ENCODE peak calls at places on chromosomes 4 and X, in seven cellular contexts. Q is mammary epithelial cell; B is psoas muscle; D is cardiac muscle cell; Z is aorta; A is colonic mucosa; P is CD8-positive, alpha-beta memory T cell. C is an unnamed sample.

GRCh38 chrX:20740443-20740842 is 473.7 kb upstream of the RPS6KA3 start:
- DNase-seq in A (no peak), D (no peak), Q (no peak), B (no peak), P (no peak), Z (no peak), C (peak; percentile 9)

GRCh38 chr4:47106561-47106960 is 75.2 kb downstream of the GABRB1 start:
- DNase-seq in Z (no peak), B (no peak), P (no peak), A (no peak), Q (no peak), D (no peak), C (no peak)

GRCh38 chr4:8351931-8352367 is 82.4 kb downstream of the HTRA3 start:
- DNase-seq in Z (no peak), D (no peak), Q (no peak), P (no peak), A (no peak), B (peak; percentile 67), C (no peak)

GRCh38 chrX:147899715-147900114 is 12.0 kb upstream of the FMR1 start:
- DNase-seq in B (no peak), Z (no peak), D (no peak), Q (no peak), A (no peak), P (no peak), C (no peak)

GRCh38 chrX:110218591-110218990 is 99.3 kb downstream of the AMMECR1 start:
- DNase-seq in B (no peak), P (no peak), Z (no peak), A (no peak), Q (no peak), D (no peak), C (no peak)

GRCh38 chr4:39699676-39700409 is 1.9 kb downstream of the UBE2K start:
- DNase-seq in Q (peak; percentile 31), D (no peak), P (no peak), B (no peak), A (no peak), Z (no peak), C (no peak)

GRCh38 chr4:176883681-176884418 is 91.1 kb upstream of the VEGFC start:
- DNase-seq in Q (peak; percentile 43), P (no peak), A (no peak), D (no peak), B (no peak), Z (no peak), C (no peak)

GRCh38 chr4:122577189-122577553 is 43.7 kb downstream of the IL21 start:
- DNase-seq in Q (no peak), P (no peak), B (no peak), D (no peak), Z (no peak), A (no peak), C (no peak)

GRCh38 chrX:15988661-15989603 is 134.3 kb upstream of the AP1S2 start:
- DNase-seq in Z (no peak), Q (peak; percentile 31), P (no peak), A (no peak), B (no peak), D (no peak), C (no peak)

GRCh38 chrX:107449490-107450175 is at the start of gene FRMPD3:
- DNase-seq in Z (peak; percentile 77), P (peak; percentile 2), D (peak; percentile 72), A (no peak), B (no peak), Q (no peak), C (peak; percentile 87)

GRCh38 chrX:113001836-113002235 is 161.2 kb upstream of the AMOT start:
- DNase-seq in D (peak; percentile 12), A (no peak), P (no peak), Z (no peak), B (no peak), Q (no peak), C (no peak)

GRCh38 chr4:38290360-38290759 is 330.2 kb downstream of the PTTG2 start:
- DNase-seq in Q (peak; percentile 33), B (no peak), Z (no peak), D (no peak), P (no peak), A (no peak), C (no peak)

GRCh38 chr4:162102713-162103112 is 61.1 kb downstream of the FSTL5 start:
- DNase-seq in D (no peak), B (no peak), Q (no peak), Z (no peak), A (no peak), P (no peak), C (no peak)

GRCh38 chr4:128600410-128600809 is 209.1 kb upstream of the JADE1 start:
- DNase-seq in A (no peak), B (no peak), Z (no peak), P (no peak), Q (peak; percentile 17), D (no peak), C (no peak)

GRCh38 chr4:185892165-185892564 is 80.2 kb upstream of the SORBS2 start:
- DNase-seq in Z (no peak), Q (no peak), P (no peak), A (no peak), B (no peak), D (no peak), C (no peak)

GRCh38 chr4:3331511-3332394 is 38.9 kb downstream of the RGS12 start:
- DNase-seq in A (no peak), B (peak; percentile 44), D (no peak), P (no peak), Z (no peak), Q (no peak), C (no peak)

GRCh38 chr4:91448668-91449330 is 855.0 kb upstream of the GRID2 start:
- DNase-seq in Z (no peak), Q (peak; percentile 78), P (no peak), A (no peak), B (no peak), D (no peak), C (no peak)

GRCh38 chr4:151408380-151408629 is 671 bp upstream of the FHIP1A start:
- DNase-seq in A (peak; percentile 26), D (no peak), P (no peak), Q (no peak), B (no peak), Z (no peak), C (peak; percentile 67)

GRCh38 chr4:151407466-151408379 is 1.3 kb upstream of the FHIP1A start:
- DNase-seq in D (no peak), Q (peak; percentile 66), Z (peak; percentile 80), P (peak; percentile 1), A (peak; percentile 63), B (no peak), C (peak; percentile 49)

GRCh38 chr4:151407018-151407417 is 2.0 kb upstream of the FHIP1A start:
- DNase-seq in A (no peak), D (no peak), Z (no peak), B (no peak), P (no peak), Q (no peak), C (no peak)

GRCh38 chr4:151408630-151409469 is at the start of gene FHIP1A:
- DNase-seq in A (peak; percentile 93), Q (peak; percentile 95), P (peak; percentile 79), Z (peak; percentile 86), D (peak; percentile 96), B (peak; percentile 93), C (peak; percentile 96)

DNA sequence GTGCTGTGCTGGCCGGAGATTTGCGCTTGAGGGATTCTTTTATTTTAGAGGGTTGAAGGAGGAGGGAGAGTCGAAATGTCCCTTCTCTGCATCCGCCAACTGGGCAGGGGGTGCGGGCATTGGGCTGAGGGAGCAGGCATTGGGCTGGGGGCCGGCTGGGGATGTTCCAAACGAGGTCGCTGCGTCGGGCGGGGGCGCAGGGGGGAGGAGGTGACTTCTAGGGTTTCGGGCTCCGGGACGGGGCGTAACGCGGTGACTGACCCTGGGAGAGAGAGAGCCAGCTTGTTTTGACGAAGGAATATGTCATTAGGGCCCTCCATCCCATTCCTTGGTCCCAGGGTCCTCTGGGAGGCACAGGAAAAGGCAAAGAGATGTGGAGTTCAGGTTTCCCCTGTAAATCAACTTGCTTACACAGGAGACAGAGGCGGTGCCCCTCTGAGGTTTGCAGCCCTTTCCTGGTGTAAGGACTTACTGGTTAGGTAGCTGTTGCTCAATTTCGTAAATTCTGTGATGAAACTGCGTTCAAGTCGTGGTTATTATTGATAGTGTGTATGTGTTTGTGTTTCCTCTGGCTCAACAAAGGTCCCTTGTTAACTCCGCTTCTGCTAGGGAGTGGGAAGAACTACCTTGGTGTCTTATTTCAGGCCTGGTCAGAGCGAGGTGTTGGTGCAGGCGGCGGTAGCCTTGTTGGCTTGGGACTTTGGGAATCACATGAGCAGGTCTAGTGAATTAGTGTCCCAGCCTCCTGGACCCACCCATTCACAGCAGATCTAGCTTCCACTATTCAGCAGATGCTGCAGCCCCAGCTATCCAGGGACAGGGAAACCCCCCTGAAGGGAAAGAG is 716 bp downstream of the FHIP1A start:
- DNase-seq in Z (no peak), B (peak; percentile 55), A (peak; percentile 77), D (peak; percentile 38), Q (peak; percentile 96), P (no peak), C (peak; percentile 76)
- H3K4me3 ChIP-seq in Z (peak overlapping the region; percentile 93), B (peak overlapping the region; percentile 74), A (peak overlapping the region; percentile 55), D (peak overlapping the region; percentile 62), Q (peak overlapping the region; percentile 97), P (peak overlapping the region; percentile 47), C (peak overlapping the region; percentile 61)

GRCh38 chr4:776743-777441 is 49.0 kb downstream of the CPLX1 start:
- DNase-seq in B (peak; percentile 41), D (no peak), A (no peak), P (no peak), Z (no peak), Q (no peak), C (no peak)
- H3K36me3 ChIP-seq in B (peaks cover 46% of the 10 kb centered on the region), D (peaks cover 24% of the 10 kb centered on the region), A (no peaks in the 10 kb centered on the region), P (peaks cover 25% of the 10 kb centered on the region), Z (peaks cover 6% of the 10 kb centered on the region), Q (peaks cover 15% of the 10 kb centered on the region), C (peaks cover 21% of the 10 kb centered on the region)

DNA sequence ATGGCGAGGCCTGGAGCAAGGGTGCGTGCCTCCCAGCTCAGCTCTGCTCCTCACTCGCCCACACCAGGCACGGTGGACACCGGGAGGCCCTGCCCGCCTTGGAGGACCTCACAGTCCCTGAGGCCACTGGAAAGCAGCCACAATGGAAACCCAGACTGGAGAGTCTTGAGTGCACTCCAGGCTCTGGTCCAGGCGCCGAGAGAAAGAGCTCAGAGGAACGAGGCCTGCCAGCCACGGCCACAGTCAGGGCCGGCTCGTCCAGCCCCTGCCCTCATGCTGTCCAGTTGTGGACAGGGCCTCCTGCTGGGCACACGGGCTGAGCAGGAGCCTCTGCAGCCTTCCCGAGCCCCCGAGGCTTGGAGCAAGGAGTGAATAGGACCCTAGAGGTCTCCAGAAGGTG is 53.3 kb upstream of the GRPEL1 start:
- DNase-seq in Q (no peak), B (no peak), P (no peak), D (no peak), Z (no peak), A (no peak), C (no peak)
- H3K4me3 ChIP-seq in Q (no peak overlapping the region), B (no peak overlapping the region), P (no peak overlapping the region), D (no peak overlapping the region), Z (no peak overlapping the region), A (no peak overlapping the region), C (no peak overlapping the region)

GRCh38 chr4:94290245-94290644 is 52.4 kb downstream of the HPGDS start:
- DNase-seq in D (no peak), A (no peak), P (no peak), B (no peak), Q (no peak), Z (no peak), C (no peak)

GRCh38 chr4:94284889-94285288 is 57.7 kb downstream of the HPGDS start:
- DNase-seq in Z (no peak), B (no peak), P (no peak), A (no peak), D (no peak), Q (no peak), C (no peak)

DNA sequence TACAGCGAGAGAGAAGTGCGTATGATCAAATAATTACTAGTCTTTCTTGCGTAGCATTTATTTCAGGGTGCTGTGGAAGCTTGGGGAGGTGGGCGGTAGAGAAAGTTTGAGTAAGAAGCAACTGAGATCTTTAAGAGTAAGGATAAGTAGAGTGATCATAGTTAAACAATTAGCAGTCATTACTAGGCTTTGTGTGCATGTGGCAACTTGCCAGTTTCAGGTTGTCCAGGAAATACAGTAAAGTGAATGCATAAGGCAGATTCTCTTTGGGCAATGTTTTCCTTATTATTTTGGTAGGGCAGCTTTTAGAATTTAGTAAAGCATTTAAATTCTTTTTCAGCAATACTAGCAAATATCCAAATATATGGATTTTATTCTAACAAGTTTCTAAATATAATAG is 57.0 kb downstream of the HPGDS start:
- DNase-seq in P (no peak), D (no peak), Q (no peak), A (no peak), B (no peak), Z (no peak), C (no peak)
- H3K36me3 ChIP-seq in P (peaks cover 5% of the 10 kb centered on the region), D (peaks cover 58% of the 10 kb centered on the region), Q (peaks cover 32% of the 10 kb centered on the region), A (no peaks in the 10 kb centered on the region), B (peaks cover 80% of the 10 kb centered on the region), Z (no peaks in the 10 kb centered on the region), C (peaks cover 13% of the 10 kb centered on the region)